ENCODE peak calls at places on chromosomes 2 and 18, in six cellular contexts. One of them, this sample, is unnamed.

GRCh38 chr2:212939777-212940531 is 211.5 kb downstream of the IKZF2 start:
- DNase-seq in K562: no peak
- DNase-seq in HepG2: peak; percentile 31
- DNase-seq in HCT116: no peak
- DNase-seq in GM12878: no peak
- DNase-seq in H1: no peak
- DNase-seq in this sample: no peak

GRCh38 chr18:51196116-51196810 is 1.2 kb downstream of the MEX3C start:
- DNase-seq in K562: peak; percentile 8
- DNase-seq in HepG2: no peak
- DNase-seq in HCT116: no peak
- DNase-seq in GM12878: no peak
- DNase-seq in H1: no peak
- DNase-seq in this sample: no peak

GRCh38 chr18:50374170-50374752 is 585 bp upstream of the SKA1 start:
- DNase-seq in K562: no peak
- DNase-seq in HepG2: no peak
- DNase-seq in HCT116: no peak
- DNase-seq in GM12878: no peak
- DNase-seq in H1: no peak
- DNase-seq in this sample: no peak

GRCh38 chr2:216690451-216691209 is 4.7 kb downstream of the IGFBP5 start:
- DNase-seq in K562: no peak
- DNase-seq in HepG2: no peak
- DNase-seq in HCT116: no peak
- DNase-seq in GM12878: no peak
- DNase-seq in H1: no peak
- DNase-seq in this sample: no peak

GRCh38 chr2:16036951-16037350 is 96.6 kb downstream of the MYCN start:
- DNase-seq in K562: no peak
- DNase-seq in HepG2: no peak
- DNase-seq in HCT116: no peak
- DNase-seq in GM12878: no peak
- DNase-seq in H1: no peak
- DNase-seq in this sample: no peak

GRCh38 chr2:119525574-119525973 is 1.3 kb upstream of the SCTR start:
- DNase-seq in K562: no peak
- DNase-seq in HepG2: no peak
- DNase-seq in HCT116: no peak
- DNase-seq in GM12878: no peak
- DNase-seq in H1: no peak
- DNase-seq in this sample: no peak

GRCh38 chr2:128137094-128137616 is 46.2 kb downstream of the UGGT1 start:
- DNase-seq in K562: no peak
- DNase-seq in HepG2: peak; percentile 11
- DNase-seq in HCT116: no peak
- DNase-seq in GM12878: no peak
- DNase-seq in H1: no peak
- DNase-seq in this sample: no peak

GRCh38 chr2:109419960-109420370 is 193.8 kb downstream of the SEPTIN10 start:
- DNase-seq in K562: no peak
- DNase-seq in HepG2: no peak
- DNase-seq in HCT116: no peak
- DNase-seq in GM12878: no peak
- DNase-seq in H1: no peak
- DNase-seq in this sample: no peak

GRCh38 chr2:47607315-47608061 is 175.5 kb upstream of the MSH6 start:
- DNase-seq in K562: no peak
- DNase-seq in HepG2: no peak
- DNase-seq in HCT116: no peak
- DNase-seq in GM12878: no peak
- DNase-seq in H1: no peak
- DNase-seq in this sample: no peak

GRCh38 chr2:236546561-236546961 is 23.1 kb upstream of the ACKR3 start:
- DNase-seq in K562: no peak
- DNase-seq in HepG2: no peak
- DNase-seq in HCT116: no peak
- DNase-seq in GM12878: peak; percentile 56
- DNase-seq in H1: no peak
- DNase-seq in this sample: no peak

GRCh38 chr2:216389565-216389964 is 17.3 kb upstream of the MARCHF4 start:
- DNase-seq in K562: no peak
- DNase-seq in HepG2: no peak
- DNase-seq in HCT116: no peak
- DNase-seq in GM12878: no peak
- DNase-seq in H1: no peak
- DNase-seq in this sample: no peak

GRCh38 chr2:6917071-6917760 is at the start of gene RNF144A:
- DNase-seq in K562: peak; percentile 92
- DNase-seq in HepG2: no peak
- DNase-seq in HCT116: no peak
- DNase-seq in GM12878: no peak
- DNase-seq in H1: no peak
- DNase-seq in this sample: peak; percentile 15

GRCh38 chr2:173150087-173150486 is 74.4 kb downstream of the MAP3K20 start:
- DNase-seq in K562: no peak
- DNase-seq in HepG2: no peak
- DNase-seq in HCT116: no peak
- DNase-seq in GM12878: no peak
- DNase-seq in H1: no peak
- DNase-seq in this sample: no peak

GRCh38 chr2:160140471-160140870 is 59.6 kb downstream of the ITGB6 start:
- DNase-seq in K562: no peak
- DNase-seq in HepG2: no peak
- DNase-seq in HCT116: no peak
- DNase-seq in GM12878: no peak
- DNase-seq in H1: no peak
- DNase-seq in this sample: no peak

GRCh38 chr2:37802899-37803379 is 122.1 kb upstream of the RMDN2 start:
- DNase-seq in K562: no peak
- DNase-seq in HepG2: no peak
- DNase-seq in HCT116: no peak
- DNase-seq in GM12878: no peak
- DNase-seq in H1: no peak
- DNase-seq in this sample: peak; percentile 8

DNA sequence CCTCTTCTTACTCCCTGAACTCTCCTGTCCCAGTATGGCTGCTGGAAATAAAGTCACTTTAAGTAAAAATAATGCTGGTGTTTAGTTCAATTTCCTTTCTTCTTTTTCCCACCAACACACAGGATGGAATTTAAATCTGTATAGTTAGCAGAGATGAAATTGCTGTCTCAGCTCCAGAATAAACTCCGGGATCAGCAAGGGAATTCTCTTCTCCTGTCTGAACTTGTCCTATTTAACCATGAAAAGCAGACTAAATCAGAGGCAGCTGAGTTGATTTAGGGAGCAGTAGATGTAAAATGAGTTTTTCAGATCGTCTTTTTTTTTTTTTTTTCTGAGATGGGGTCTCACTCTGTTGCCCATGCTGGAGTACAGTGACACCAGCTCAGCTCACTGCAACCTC is 25.9 kb downstream of the TTLL4 start:
- DNase-seq in K562: no peak
- DNase-seq in HepG2: no peak
- DNase-seq in HCT116: no peak
- DNase-seq in GM12878: no peak
- DNase-seq in H1: no peak
- DNase-seq in this sample: no peak
- H3K36me3 ChIP-seq in K562: peaks cover 55% of the 10 kb centered on the region
- H3K36me3 ChIP-seq in HepG2: peaks cover 62% of the 10 kb centered on the region
- H3K36me3 ChIP-seq in HCT116: peaks cover 21% of the 10 kb centered on the region
- H3K36me3 ChIP-seq in GM12878: peaks cover 8% of the 10 kb centered on the region
- H3K36me3 ChIP-seq in H1: peaks cover 23% of the 10 kb centered on the region
- H3K36me3 ChIP-seq in this sample: peaks cover 74% of the 10 kb centered on the region

GRCh38 chr2:71706836-71707235 is 253.5 kb downstream of the DYSF start:
- DNase-seq in K562: no peak
- DNase-seq in HepG2: no peak
- DNase-seq in HCT116: no peak
- DNase-seq in GM12878: no peak
- DNase-seq in H1: no peak
- DNase-seq in this sample: no peak
- TF ChIP-seq YY1 in K562: no peak
- TF ChIP-seq YY1 in HepG2: no peak
- TF ChIP-seq YY1 in HCT116: no peak
- TF ChIP-seq YY1 in GM12878: no peak
- TF ChIP-seq YY1 in H1: no peak
- TF ChIP-seq YY1 in this sample: no peak

DNA sequence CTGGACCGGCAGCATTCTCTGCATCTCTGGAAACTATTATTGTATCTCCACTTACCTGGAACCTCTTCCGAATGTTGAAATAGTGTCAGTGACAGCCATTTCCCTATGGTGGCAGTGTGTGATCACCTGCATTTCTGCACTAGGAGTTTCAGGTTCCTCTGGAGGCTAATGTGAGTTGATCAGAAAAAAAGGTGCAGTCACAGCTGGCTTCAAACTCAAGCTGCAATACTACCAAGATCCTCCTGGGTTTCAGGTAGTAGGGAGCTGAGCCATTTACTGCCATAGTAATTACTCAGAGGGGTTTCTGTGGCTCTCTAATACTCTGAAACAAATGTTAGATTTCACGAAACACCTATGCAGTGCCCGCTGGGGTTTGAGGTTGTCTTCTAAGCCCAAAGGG is 183.5 kb upstream of the OSR1 start:
- DNase-seq in K562: no peak
- DNase-seq in HepG2: no peak
- DNase-seq in HCT116: no peak
- DNase-seq in GM12878: no peak
- DNase-seq in H1: no peak
- DNase-seq in this sample: peak; percentile 6
- TF ChIP-seq ZNF274 in K562: no peak
- TF ChIP-seq ZNF274 in HepG2: no peak
- TF ChIP-seq ZNF274 in HCT116: no peak
- TF ChIP-seq ZNF274 in GM12878: no peak
- TF ChIP-seq ZNF274 in H1: no peak
- TF ChIP-seq ZNF274 in this sample: no peak

DNA sequence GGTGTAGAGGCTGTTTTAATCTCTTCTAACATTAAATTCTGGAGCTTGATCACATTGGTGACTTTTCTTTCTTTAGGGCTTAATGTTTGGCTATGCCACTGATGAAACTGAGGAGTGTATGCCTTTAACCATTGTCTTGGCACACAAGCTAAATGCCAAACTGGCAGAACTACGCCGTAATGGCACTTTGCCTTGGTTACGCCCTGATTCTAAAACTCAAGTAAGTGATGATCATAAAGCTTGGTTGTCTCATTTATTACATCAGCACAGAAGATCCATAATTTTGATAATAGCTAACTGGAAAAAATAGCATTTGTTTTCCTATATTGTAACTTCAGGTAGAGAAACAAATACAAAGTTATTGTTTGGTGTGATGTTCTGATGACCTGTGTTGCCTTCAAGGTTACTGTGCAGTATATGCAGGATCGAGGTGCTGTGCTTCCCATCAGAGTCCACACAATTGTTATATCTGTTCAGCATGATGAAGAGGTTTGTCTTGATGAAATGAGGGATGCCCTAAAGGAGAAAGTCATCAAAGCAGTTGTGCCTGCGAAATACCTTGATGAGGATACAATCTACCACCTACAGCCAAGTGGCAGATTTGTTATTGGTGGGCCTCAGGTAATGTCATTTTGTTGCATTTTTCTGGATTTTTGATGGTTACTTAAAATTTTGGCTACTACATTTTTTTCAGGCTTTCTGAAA is 2.9 kb downstream of the MAT2A start:
- DNase-seq in K562: no peak
- DNase-seq in HepG2: no peak
- DNase-seq in HCT116: no peak
- DNase-seq in GM12878: no peak
- DNase-seq in H1: no peak
- DNase-seq in this sample: no peak
- H3K36me3 ChIP-seq in K562: peaks cover 65% of the 10 kb centered on the region
- H3K36me3 ChIP-seq in HepG2: peaks cover 48% of the 10 kb centered on the region
- H3K36me3 ChIP-seq in HCT116: peaks cover 39% of the 10 kb centered on the region
- H3K36me3 ChIP-seq in GM12878: peaks cover 6% of the 10 kb centered on the region
- H3K36me3 ChIP-seq in H1: peaks cover 54% of the 10 kb centered on the region
- H3K36me3 ChIP-seq in this sample: peaks cover 65% of the 10 kb centered on the region

GRCh38 chr2:46213906-46214305 is 83.3 kb upstream of the EPAS1 start:
- DNase-seq in K562: no peak
- DNase-seq in HepG2: no peak
- DNase-seq in HCT116: no peak
- DNase-seq in GM12878: no peak
- DNase-seq in H1: no peak
- DNase-seq in this sample: no peak

GRCh38 chr2:46216213-46216612 is 81.0 kb upstream of the EPAS1 start:
- DNase-seq in K562: no peak
- DNase-seq in HepG2: no peak
- DNase-seq in HCT116: no peak
- DNase-seq in GM12878: no peak
- DNase-seq in H1: no peak
- DNase-seq in this sample: no peak
- TF ChIP-seq YY1 in K562: no peak
- TF ChIP-seq YY1 in HepG2: no peak
- TF ChIP-seq YY1 in HCT116: no peak
- TF ChIP-seq YY1 in GM12878: no peak
- TF ChIP-seq YY1 in H1: no peak
- TF ChIP-seq YY1 in this sample: no peak

GRCh38 chr2:1632006-1632348 is 112.3 kb downstream of the PXDN start:
- DNase-seq in K562: no peak
- DNase-seq in HepG2: no peak
- DNase-seq in HCT116: no peak
- DNase-seq in GM12878: no peak
- DNase-seq in H1: no peak
- DNase-seq in this sample: no peak
- TF ChIP-seq ZNF274 in K562: no peak
- TF ChIP-seq ZNF274 in HepG2: no peak
- TF ChIP-seq ZNF274 in HCT116: no peak
- TF ChIP-seq ZNF274 in GM12878: no peak
- TF ChIP-seq ZNF274 in H1: no peak
- TF ChIP-seq ZNF274 in this sample: no peak

This sample was measured in NT2/D1.